ENCODE peak calls at places on chromosomes 13 and 19, in four cellular contexts. O is HepG2, U is K562, B is GM12878. V is an unnamed sample.

GRCh38 chr19:55473613-55474012 is 2.8 kb upstream of the ZNF628 start:
- DNase-seq in O (no peak), U (no peak), B (no peak), V (no peak)

GRCh38 chr19:734716-735115 is 16.2 kb upstream of the MISP start:
- DNase-seq in O (no peak), U (no peak), B (no peak), V (no peak)

GRCh38 chr13:101845501-101846012 is 393.1 kb downstream of the ITGBL1 start:
- DNase-seq in O (peak; percentile 22), U (no peak), B (no peak), V (no peak)

GRCh38 chr19:4976412-4977298 is 7.7 kb downstream of the KDM4B start:
- DNase-seq in O (peak; percentile 53), U (peak; percentile 34), B (no peak), V (peak; percentile 66)

GRCh38 chr19:4075373-4075772 is 8.7 kb upstream of the ZBTB7A start:
- DNase-seq in O (no peak), U (no peak), B (no peak), V (no peak)

GRCh38 chr19:8481191-8481590 is 21.2 kb downstream of the PRAM1 start:
- DNase-seq in O (no peak), U (no peak), B (no peak), V (no peak)

GRCh38 chr13:44153536-44153935 is 220.1 kb upstream of the SERP2 start:
- DNase-seq in O (no peak), U (no peak), B (no peak), V (no peak)

GRCh38 chr19:4719499-4719866 is 4.2 kb downstream of the DPP9 start:
- DNase-seq in O (no peak), U (no peak), B (no peak), V (no peak)

GRCh38 chr19:9881720-9882119 is 46.6 kb downstream of the PIN1 start:
- DNase-seq in O (no peak), U (no peak), B (no peak), V (no peak)

GRCh38 chr13:100564444-100565223 is 24.0 kb downstream of the GGACT start:
- DNase-seq in O (peak; percentile 40), U (no peak), B (no peak), V (no peak)

GRCh38 chr19:46674416-46675178 is 13.6 kb upstream of the DACT3 start:
- DNase-seq in O (no peak), U (no peak), B (no peak), V (peak; percentile 51)

GRCh38 chr19:55696301-55697068 is 21.5 kb downstream of the EPN1 start:
- DNase-seq in O (no peak), U (no peak), B (no peak), V (no peak)

GRCh38 chr19:2312819-2313501 is 5.0 kb upstream of the LINGO3 start:
- DNase-seq in O (no peak), U (no peak), B (no peak), V (no peak)

GRCh38 chr19:7994923-7995682 is 10.3 kb downstream of the ELAVL1 start:
- DNase-seq in O (no peak), U (no peak), B (no peak), V (no peak)

DNA sequence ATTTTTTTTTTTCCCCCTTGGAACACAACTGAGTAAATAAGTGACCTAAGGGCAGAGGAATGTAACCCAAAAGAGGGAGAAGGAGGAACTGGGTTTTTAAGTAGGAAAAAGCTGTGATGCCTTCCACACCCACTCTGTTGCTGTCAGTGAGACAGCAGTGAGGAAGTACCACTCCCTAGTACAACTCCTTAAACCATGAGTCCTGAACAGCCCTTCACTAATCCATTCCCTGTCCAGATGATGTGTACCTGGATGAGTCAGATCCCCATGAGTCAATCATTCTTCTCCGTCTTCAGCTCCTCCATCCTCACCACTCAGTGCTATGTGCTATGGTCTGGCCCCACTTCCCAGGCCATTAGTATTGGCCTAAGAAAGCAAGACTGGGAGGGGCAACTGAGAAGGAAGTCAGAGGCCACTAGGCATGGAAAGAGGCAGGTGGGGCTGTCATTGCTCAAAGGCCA is 12.9 kb upstream of the CXCL17 start:
- DNase-seq in O (no peak), U (no peak), B (no peak), V (no peak)
- TF ChIP-seq FOXM1 in O (no peak), U (no peak), B (no peak), V (no peak)

GRCh38 chr13:30499338-30499737 is 33.6 kb upstream of the HMGB1 start:
- DNase-seq in O (no peak), U (no peak), B (no peak), V (no peak)

GRCh38 chr13:30504081-30504480 is 38.3 kb upstream of the HMGB1 start:
- DNase-seq in O (no peak), U (peak; percentile 63), B (peak; percentile 16), V (no peak)
- TF ChIP-seq FOXK2 in O (no peak), U (no peak), B (no peak), V (no peak)

DNA sequence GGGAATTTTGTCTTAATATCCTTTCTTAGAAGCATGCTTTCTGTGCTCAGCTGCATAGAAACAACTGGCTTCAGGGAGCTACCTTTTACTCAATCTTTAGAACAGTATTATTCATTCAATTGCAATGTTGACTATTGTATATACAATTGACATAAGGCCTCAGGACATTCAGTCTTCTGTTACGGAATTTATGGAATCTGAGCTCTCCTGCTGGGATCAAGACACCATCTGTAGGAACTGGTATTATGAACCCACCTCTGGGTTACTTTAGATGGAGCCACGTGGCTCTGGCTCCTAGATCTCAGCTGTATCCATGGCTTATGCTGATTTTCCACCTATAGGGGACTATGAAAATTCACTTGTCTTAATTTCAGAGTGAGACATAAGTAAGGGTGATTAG is 716.2 kb upstream of the GPC6 start:
- DNase-seq in O (no peak), U (no peak), B (no peak), V (no peak)
- TF ChIP-seq FOXM1 in O (no peak), U (no peak), B (no peak), V (no peak)

GRCh38 chr13:110455444-110455843 is 106.1 kb downstream of the RAB20 start:
- DNase-seq in O (no peak), U (no peak), B (no peak), V (no peak)

GRCh38 chr13:110457361-110457760 is 104.2 kb downstream of the RAB20 start:
- DNase-seq in O (no peak), U (no peak), B (no peak), V (no peak)

GRCh38 chr13:110454956-110455355 is 106.6 kb downstream of the RAB20 start:
- DNase-seq in O (no peak), U (no peak), B (no peak), V (no peak)

GRCh38 chr13:110456550-110456949 is 105.0 kb downstream of the RAB20 start:
- DNase-seq in O (no peak), U (no peak), B (no peak), V (no peak)

DNA sequence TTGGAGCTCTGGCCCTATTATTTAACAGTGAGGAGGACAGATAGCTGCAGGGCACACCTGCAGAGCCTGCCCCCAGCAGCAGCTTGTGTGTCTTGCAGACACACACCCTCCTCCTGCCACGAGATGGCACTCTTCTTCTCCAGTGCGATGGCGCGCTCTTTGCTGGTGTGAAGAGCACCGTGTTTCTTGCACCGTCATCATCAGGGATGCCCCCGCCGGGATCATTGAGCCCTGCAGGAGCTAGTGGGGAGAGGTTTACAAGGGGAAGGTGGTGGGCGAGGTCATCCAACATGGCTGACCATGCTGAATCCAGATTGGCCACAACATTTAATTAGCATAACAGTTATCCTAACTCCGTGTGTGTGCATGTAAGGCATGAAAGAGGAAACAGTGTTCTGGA is 105.6 kb downstream of the RAB20 start:
- DNase-seq in O (peak; percentile 79), U (peak; percentile 88), B (no peak), V (peak; percentile 66)
- TF ChIP-seq FOXK2 in O (no peak), U (no peak), B (no peak), V (no peak)

GRCh38 chr13:41053384-41053826 is 7.9 kb upstream of the WBP4 start:
- DNase-seq in O (no peak), U (peak; percentile 14), B (peak; percentile 79), V (no peak)

GRCh38 chr13:41050041-41050440 is 11.3 kb upstream of the WBP4 start:
- DNase-seq in O (no peak), U (no peak), B (no peak), V (no peak)

GRCh38 chr13:41054212-41054877 is 7.0 kb upstream of the WBP4 start:
- DNase-seq in O (peak; percentile 53), U (peak; percentile 68), B (peak; percentile 37), V (peak; percentile 28)

GRCh38 chr13:41054919-41055619 is 6.2 kb upstream of the WBP4 start:
- DNase-seq in O (peak; percentile 35), U (peak; percentile 59), B (no peak), V (peak; percentile 20)

GRCh38 chr13:41052441-41052840 is 8.9 kb upstream of the WBP4 start:
- DNase-seq in O (no peak), U (peak; percentile 24), B (no peak), V (no peak)
- TF ChIP-seq FOXM1 in O (no peak), U (no peak), B (no peak), V (no peak)